ENCODE peak calls at places on chromosomes 16 and 17, in four cellular contexts. U, H, N and Z are unnamed samples.
A peak's percentile ranks its signal among the peaks of the same experiment; 100 is the strongest.

GRCh38 chr17:72687941-72688340 is 404.5 kb downstream of the SLC39A11 start:
- DNase-seq in U (no peak), H (no peak), N (peak; percentile 81), Z (no peak)

GRCh38 chr17:71402661-71403141 is 718.1 kb upstream of the SOX9 start:
- DNase-seq in U (no peak), H (no peak), N (peak; percentile 91), Z (no peak)

GRCh38 chr17:46818319-46818928 is at the start of gene WNT3:
- DNase-seq in U (no peak), H (peak; percentile 86), N (no peak), Z (no peak)

GRCh38 chr17:31581022-31581483 is 189.6 kb downstream of the RAB11FIP4 start:
- DNase-seq in U (peak; percentile 79), H (no peak), N (peak; percentile 23), Z (peak; percentile 43)

GRCh38 chr16:29662729-29663019 is 373 bp upstream of the SPN start:
- DNase-seq in U (no peak), H (no peak), N (no peak), Z (no peak)

GRCh38 chr16:59605706-59606105 is 871.6 kb upstream of the GOT2 start:
- DNase-seq in U (no peak), H (no peak), N (no peak), Z (no peak)

GRCh38 chr17:48928876-48929811 is 15.5 kb downstream of the SNF8 start:
- DNase-seq in U (no peak), H (no peak), N (no peak), Z (no peak)

GRCh38 chr17:52824542-52824941 is 666.0 kb upstream of the CA10 start:
- DNase-seq in U (no peak), H (no peak), N (no peak), Z (no peak)

GRCh38 chr16:49622421-49623402 is 233.2 kb downstream of the ZNF423 start:
- DNase-seq in U (no peak), H (no peak), N (no peak), Z (no peak)

GRCh38 chr16:24838554-24839266 is 7.1 kb upstream of the SLC5A11 start:
- DNase-seq in U (no peak), H (peak; percentile 80), N (peak; percentile 74), Z (peak; percentile 60)

GRCh38 chr17:59415397-59415796 is 83.9 kb downstream of the YPEL2 start:
- DNase-seq in U (no peak), H (no peak), N (no peak), Z (no peak)

GRCh38 chr17:59413014-59413725 is 81.7 kb downstream of the YPEL2 start:
- DNase-seq in U (no peak), H (no peak), N (no peak), Z (no peak)

GRCh38 chr17:59417452-59417851 is 86.0 kb downstream of the YPEL2 start:
- DNase-seq in U (no peak), H (no peak), N (no peak), Z (no peak)

GRCh38 chr17:59418732-59419166 is 87.3 kb downstream of the YPEL2 start:
- DNase-seq in U (peak; percentile 37), H (no peak), N (no peak), Z (no peak)

DNA sequence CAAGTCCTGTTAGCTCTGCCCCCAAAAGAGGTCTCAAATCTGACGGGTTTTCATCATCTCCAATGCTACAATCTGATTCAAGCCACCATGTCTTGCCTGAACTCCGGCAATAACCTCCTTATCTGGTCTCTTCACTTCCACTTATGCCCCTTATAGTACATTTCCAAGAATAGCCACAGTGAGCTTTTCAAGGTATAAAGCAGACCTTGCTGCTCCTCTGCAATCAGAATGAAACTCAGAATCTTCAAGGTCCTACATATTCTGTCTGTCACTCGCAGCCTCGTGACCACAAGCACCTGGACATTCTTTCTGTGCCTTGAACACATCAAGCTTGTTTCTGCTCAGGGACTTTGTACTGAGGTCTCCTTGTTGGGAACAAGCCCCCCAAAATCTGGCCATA is 84.7 kb downstream of the YPEL2 start:
- DNase-seq in U (no peak), H (no peak), N (no peak), Z (no peak)
- H3K4me3 ChIP-seq in U (no peak overlapping the region), H (no peak overlapping the region), N (no peak overlapping the region), Z (no peak overlapping the region)

GRCh38 chr17:17947966-17948365 is 24.2 kb downstream of the TOM1L2 start:
- DNase-seq in U (no peak), H (no peak), N (peak; percentile 85), Z (no peak)

GRCh38 chr17:17951524-17951923 is 20.7 kb downstream of the TOM1L2 start:
- DNase-seq in U (no peak), H (no peak), N (peak; percentile 63), Z (no peak)

GRCh38 chr17:17950347-17950746 is 21.9 kb downstream of the TOM1L2 start:
- DNase-seq in U (no peak), H (no peak), N (no peak), Z (no peak)

GRCh38 chr17:17952691-17953090 is 19.5 kb downstream of the TOM1L2 start:
- DNase-seq in U (no peak), H (no peak), N (no peak), Z (no peak)

DNA sequence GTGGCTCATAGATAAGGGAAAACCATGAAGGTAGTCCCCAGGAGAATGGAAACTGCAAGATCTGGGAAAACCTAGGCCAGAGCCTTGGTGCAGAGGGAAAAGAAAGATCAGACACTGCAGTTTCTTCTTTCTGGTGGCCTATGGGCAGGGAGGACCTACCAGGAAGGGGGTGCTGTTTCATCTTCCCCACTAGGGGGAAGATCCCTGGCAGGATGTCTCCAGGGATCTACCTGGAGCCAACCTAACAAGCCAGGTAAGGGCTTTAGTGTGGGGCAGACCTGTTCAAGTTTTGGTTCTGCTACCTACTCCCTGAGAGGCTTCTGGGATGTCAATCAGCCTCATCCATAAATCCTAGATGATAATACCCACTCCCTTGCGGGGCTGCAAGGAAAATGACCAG is 21.4 kb downstream of the TOM1L2 start:
- DNase-seq in U (no peak), H (no peak), N (no peak), Z (no peak)
- TF ChIP-seq CTCF in U (no peak), H (no peak), N (peak; percentile 55), Z (peak; percentile 59)

GRCh38 chr17:78224226-78225087 is 7.0 kb upstream of the TMEM235 start:
- DNase-seq in U (no peak), H (no peak), N (no peak), Z (no peak)

GRCh38 chr17:78226055-78226751 is 5.2 kb upstream of the TMEM235 start:
- DNase-seq in U (no peak), H (no peak), N (no peak), Z (no peak)

GRCh38 chr17:78223765-78224164 is 7.7 kb upstream of the TMEM235 start:
- DNase-seq in U (no peak), H (no peak), N (no peak), Z (no peak)

GRCh38 chr17:78225088-78225865 is 6.2 kb upstream of the TMEM235 start:
- DNase-seq in U (no peak), H (no peak), N (no peak), Z (no peak)

GRCh38 chr17:78223061-78223460 is 8.4 kb upstream of the TMEM235 start:
- DNase-seq in U (no peak), H (no peak), N (no peak), Z (no peak)
- H3K36me3 ChIP-seq in U (no peaks in the 10 kb centered on the region), H (peaks cover 64% of the 10 kb centered on the region), N (peaks cover 6% of the 10 kb centered on the region), Z (no peaks in the 10 kb centered on the region)

GRCh38 chr17:81843713-81844326 is 9.0 kb upstream of the PPP1R27 start:
- DNase-seq in U (no peak), H (no peak), N (no peak), Z (no peak)
- H3K4me3 ChIP-seq in U (no peak overlapping the region), H (no peak overlapping the region), N (no peak overlapping the region), Z (no peak overlapping the region)

DNA sequence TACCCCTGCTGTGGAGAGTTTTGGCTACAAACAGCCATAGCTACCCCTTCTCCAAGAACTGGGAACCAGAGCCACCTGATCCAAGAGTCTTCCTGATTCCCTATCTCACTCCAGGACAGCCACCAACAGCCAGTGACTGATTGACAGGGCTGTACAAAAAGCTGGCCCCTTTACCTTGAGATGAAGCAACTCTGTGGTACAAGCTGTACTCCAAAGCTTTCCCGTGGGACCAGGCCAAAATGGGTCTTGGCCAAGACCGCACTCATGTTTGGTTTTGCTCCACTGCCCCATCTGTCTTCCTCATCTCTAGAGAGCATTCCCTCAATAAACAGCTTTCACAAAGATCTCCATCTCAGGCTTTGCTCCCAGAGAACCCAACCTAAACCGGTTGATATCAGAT is 43.6 kb downstream of the RNF157 start:
- DNase-seq in U (peak; percentile 41), H (no peak), N (no peak), Z (no peak)
- TF ChIP-seq CTCF in U (no peak), H (no peak), N (no peak), Z (no peak)

GRCh38 chr16:10662212-10662611 is 32.5 kb downstream of the TEKT5 start:
- DNase-seq in U (no peak), H (no peak), N (no peak), Z (no peak)
- H3K36me3 ChIP-seq in U (no peaks in the 10 kb centered on the region), H (no peaks in the 10 kb centered on the region), N (no peaks in the 10 kb centered on the region), Z (no peaks in the 10 kb centered on the region)